ENCODE peak calls at places on chromosomes 7 and 10, in four cellular contexts. N is GM23248, X is PC-3, B is PC-9. O is an unnamed sample. For H3F3A, the result is how much of the 10 kb centered on the place peaks cover.

GRCh38 chr10:73126343-73126742 is 16.1 kb downstream of the NUDT13 start:
- DNase-seq in B (no peak), X (peak), N (peak), O (no peak)

GRCh38 chr7:22667562-22668239 is 59.3 kb upstream of the IL6 start:
- DNase-seq in B (peak), N (peak), X (peak), O (no peak)

GRCh38 chr7:16925609-16926008 is 43.8 kb upstream of the AGR3 start:
- DNase-seq in X (no peak), N (no peak), B (no peak), O (no peak)

GRCh38 chr7:155847821-155848435 is 35.7 kb upstream of the SHH start:
- DNase-seq in X (no peak), B (no peak), N (no peak), O (no peak)

GRCh38 chr7:98210513-98211220 is 572 bp upstream of the BHLHA15 start:
- DNase-seq in N (peak), B (no peak), X (no peak), O (peak)

GRCh38 chr7:30459591-30460245 is 18.9 kb downstream of the NOD1 start:
- DNase-seq in N (peak), X (peak), B (peak), O (no peak)

GRCh38 chr10:113610636-113611601 is 52.9 kb downstream of the NRAP start:
- DNase-seq in N (no peak), X (no peak), B (no peak), O (peak)

GRCh38 chr10:100736144-100736808 is 9.1 kb upstream of the PAX2 start:
- DNase-seq in B (no peak), X (no peak), N (no peak), O (no peak)

GRCh38 chr7:155567646-155568334 is 21.4 kb upstream of the CNPY1 start:
- DNase-seq in X (no peak), B (no peak), N (no peak), O (no peak)

GRCh38 chr7:151068069-151068773 is 8.8 kb downstream of the SLC4A2 start:
- DNase-seq in B (no peak), N (no peak), X (no peak), O (no peak)

GRCh38 chr7:351256-351655 is 61.3 kb downstream of the FOXL3 start:
- DNase-seq in X (no peak), B (no peak), N (no peak), O (no peak)

GRCh38 chr7:75861636-75862035 is 17.2 kb upstream of the RHBDD2 start:
- DNase-seq in X (no peak), B (no peak), N (peak), O (no peak)

GRCh38 chr7:47581442-47581820 is 480 bp downstream of the TNS3 start:
- DNase-seq in B (no peak), X (peak), N (peak), O (peak)

GRCh38 chr10:77027576-77027975 is 610.0 kb downstream of the KCNMA1 start:
- DNase-seq in N (no peak), X (no peak), B (no peak), O (no peak)

GRCh38 chr10:110354322-110354766 is 49.6 kb upstream of the SMNDC1 start:
- DNase-seq in B (peak), X (peak), N (peak), O (peak)

GRCh38 chr10:26755443-26755903 is 58.0 kb downstream of the PDSS1 start:
- DNase-seq in X (peak), B (no peak), N (peak), O (peak)

GRCh38 chr7:84218681-84219080 is 24.1 kb upstream of the SEMA3A start:
- DNase-seq in X (peak), N (peak), B (no peak), O (no peak)

GRCh38 chr10:24459836-24460235 is 250.9 kb downstream of the KIAA1217 start:
- DNase-seq in N (no peak), X (no peak), B (no peak), O (no peak)

GRCh38 chr10:3111626-3112220 is 44.4 kb downstream of the PFKP start:
- DNase-seq in X (no peak), B (no peak), N (peak), O (no peak)

GRCh38 chr10:127299956-127300689 is 103.7 kb upstream of the INSYN2A start:
- DNase-seq in X (no peak), B (no peak), N (no peak), O (no peak)

GRCh38 chr7:78434281-78434680 is 635.7 kb downstream of the PHTF2 start:
- DNase-seq in X (no peak), N (no peak), B (no peak), O (peak)

GRCh38 chr7:2853147-2853546 is 9.0 kb upstream of the GNA12 start:
- DNase-seq in N (peak), X (no peak), B (no peak), O (no peak)

GRCh38 chr10:9069136-9069535 is 1014.6 kb downstream of the GATA3 start:
- DNase-seq in N (no peak), B (peak), X (peak), O (no peak)

GRCh38 chr10:93591065-93591808 is 9.8 kb downstream of the RBP4 start:
- DNase-seq in N (no peak), B (no peak), X (peak), O (no peak)

GRCh38 chr7:42091461-42092229 is 145.4 kb downstream of the GLI3 start:
- DNase-seq in N (no peak), X (peak), B (no peak), O (peak)

GRCh38 chr10:104143829-104144228 is 21.9 kb downstream of the SFR1 start:
- DNase-seq in B (no peak), X (no peak), N (no peak), O (no peak)

GRCh38 chr7:26930201-26930600 is 65.8 kb upstream of the SKAP2 start:
- DNase-seq in X (peak), B (no peak), N (peak), O (no peak)

GRCh38 chr10:69211104-69211503 is 9.0 kb upstream of the HKDC1 start:
- DNase-seq in X (no peak), N (no peak), B (no peak), O (no peak)

GRCh38 chr7:90210925-90211324 is 615 bp upstream of the STEAP2 start:
- DNase-seq in X (peak), N (peak), B (peak), O (no peak)

GRCh38 chr7:131581241-131582157 is 25.1 kb upstream of the PODXL start:
- DNase-seq in N (peak), B (no peak), X (no peak), O (no peak)

GRCh38 chr10:102597131-102597891 is 47.0 kb upstream of the TRIM8 start:
- DNase-seq in B (no peak), N (no peak), X (no peak), O (no peak)

GRCh38 chr10:48358162-48358561 is 51.7 kb downstream of the MAPK8 start:
- DNase-seq in X (no peak), B (no peak), N (peak), O (no peak)

GRCh38 chr10:125212150-125212809 is 51.9 kb upstream of the CTBP2 start:
- DNase-seq in B (no peak), X (no peak), N (no peak), O (no peak)

GRCh38 chr7:134900430-134900876 is 85.9 kb upstream of the AGBL3 start:
- DNase-seq in N (no peak), X (no peak), B (no peak), O (no peak)

GRCh38 chr10:125782055-125782454 is 6.4 kb upstream of the MMP21 start:
- DNase-seq in X (no peak), N (no peak), B (no peak), O (no peak)

GRCh38 chr10:119424591-119424975 is 117.9 kb downstream of the RGS10 start:
- DNase-seq in N (no peak), X (no peak), B (no peak), O (no peak)

GRCh38 chr10:71084818-71085126 is 127.6 kb upstream of the UNC5B start:
- DNase-seq in X (no peak), B (no peak), N (no peak), O (no peak)

GRCh38 chr7:106098889-106099288 is 13.2 kb downstream of the SYPL1 start:
- DNase-seq in B (no peak), X (no peak), N (no peak), O (no peak)
- H3F3A ChIP-seq in B (under half), X (under half), N (under half), O (under half)

GRCh38 chr7:44990520-44991023 is 9.4 kb upstream of the CCM2 start:
- DNase-seq in B (no peak), X (no peak), N (peak), O (no peak)

GRCh38 chr7:44995555-44996493 is 4.2 kb upstream of the CCM2 start:
- DNase-seq in N (no peak), B (no peak), X (no peak), O (no peak)

GRCh38 chr7:44998153-44998871 is 1.7 kb upstream of the CCM2 start:
- DNase-seq in N (no peak), X (no peak), B (no peak), O (no peak)

GRCh38 chr7:44999245-45000095 is 531 bp upstream of the CCM2 start:
- DNase-seq in X (peak), B (peak), N (peak), O (peak)

GRCh38 chr7:44994877-44995554 is 5.0 kb upstream of the CCM2 start:
- DNase-seq in B (no peak), X (no peak), N (no peak), O (no peak)
- H3F3A ChIP-seq in B (under half), X (under half), N (under half), O (under half)

DNA sequence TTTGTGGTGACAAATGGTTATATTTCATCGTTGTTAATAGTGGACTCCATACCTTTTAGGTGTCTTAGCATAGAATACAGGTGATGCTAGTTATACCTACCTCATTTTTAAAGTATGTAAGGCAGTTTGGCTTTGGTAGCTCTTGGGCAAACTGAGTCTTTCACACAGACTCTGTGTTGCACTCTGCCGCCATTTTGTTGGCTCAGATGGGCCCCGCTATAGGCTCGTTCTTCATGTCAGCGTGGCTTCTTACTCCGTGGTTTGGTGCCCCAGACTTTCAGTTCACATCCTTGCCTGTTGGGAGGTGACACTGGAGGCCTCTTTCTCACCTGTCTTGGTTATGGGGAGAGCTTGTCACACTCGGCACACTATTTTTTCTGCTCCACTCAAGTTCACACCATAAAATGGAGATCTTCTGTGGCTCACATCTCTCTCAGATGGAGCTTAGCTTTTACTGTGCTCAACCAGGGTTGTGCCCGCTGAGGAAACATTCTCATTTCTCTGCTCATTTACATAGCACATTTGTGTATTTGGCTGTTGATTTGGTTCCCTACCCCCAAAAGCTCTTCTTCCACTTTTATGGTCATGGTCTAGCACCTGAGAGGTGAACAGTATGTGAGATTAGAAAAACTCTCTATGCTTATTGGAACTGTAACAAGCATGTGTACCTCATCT is 178.5 kb downstream of the ARID5B start:
- DNase-seq in X (no peak), B (no peak), N (no peak), O (no peak)
- H3F3A ChIP-seq in X (under half), B (under half), N (half or more), O (under half)

GRCh38 chr10:30185916-30186315 is 126.5 kb upstream of the JCAD start:
- DNase-seq in X (peak), B (peak), N (peak), O (no peak)

GRCh38 chr10:30178565-30178964 is 119.2 kb upstream of the JCAD start:
- DNase-seq in N (peak), B (no peak), X (peak), O (no peak)

GRCh38 chr10:30183076-30183402 is 123.7 kb upstream of the JCAD start:
- DNase-seq in X (no peak), B (no peak), N (no peak), O (no peak)

GRCh38 chr10:30184397-30185033 is 125.1 kb upstream of the JCAD start:
- DNase-seq in B (no peak), X (no peak), N (peak), O (no peak)

DNA sequence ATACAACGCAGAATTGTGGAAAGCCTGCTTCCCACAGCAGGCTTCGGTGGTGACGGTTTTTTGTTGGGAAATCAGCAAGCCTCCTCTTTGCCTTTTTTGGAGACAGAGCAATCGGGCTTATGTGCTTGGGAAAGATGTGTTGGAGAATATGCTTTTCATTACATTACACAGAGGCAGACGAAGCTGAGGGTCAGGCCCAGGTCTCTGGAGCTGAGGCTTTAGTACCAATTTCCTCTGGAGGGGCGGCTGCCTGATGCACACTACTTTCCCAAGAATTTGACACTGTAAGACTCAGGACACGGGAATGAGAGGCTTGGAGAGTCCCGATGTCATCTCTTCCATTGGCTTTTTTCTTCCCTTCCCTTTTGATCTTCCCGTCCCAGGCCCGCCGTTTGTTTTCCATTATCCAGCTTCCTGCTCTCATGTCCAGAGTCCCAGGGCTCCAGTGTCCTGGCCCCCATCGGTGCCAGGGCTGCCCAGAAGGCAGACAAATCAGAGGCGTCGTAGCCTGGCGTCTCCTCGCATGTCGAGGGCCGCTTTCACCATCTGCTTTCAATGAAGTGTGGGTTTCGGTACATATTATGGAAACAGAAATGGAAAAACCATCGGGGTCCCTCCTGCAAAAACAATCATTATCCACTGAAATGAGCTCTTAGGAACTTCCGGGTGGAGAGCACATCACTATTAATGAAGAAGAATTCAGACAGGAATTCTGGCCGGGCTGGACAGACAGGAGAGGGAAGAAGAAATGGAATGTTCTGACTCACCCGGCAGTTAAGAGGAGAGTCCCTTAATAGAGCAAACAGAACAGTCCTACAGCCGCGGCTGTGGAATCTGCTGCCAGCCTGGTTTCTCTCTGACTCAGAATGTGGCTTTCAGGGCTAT is 123.0 kb upstream of the JCAD start:
- DNase-seq in X (peak), N (peak), B (peak), O (no peak)
- H3F3A ChIP-seq in X (under half), N (under half), B (under half), O (under half)

GRCh38 chr7:44632196-44632595 is 25.8 kb downstream of the OGDH start:
- DNase-seq in B (no peak), N (no peak), X (no peak), O (no peak)

GRCh38 chr7:44634839-44635591 is 28.6 kb downstream of the OGDH start:
- DNase-seq in N (peak), X (no peak), B (no peak), O (no peak)

GRCh38 chr7:44634187-44634838 is 27.9 kb downstream of the OGDH start:
- DNase-seq in X (no peak), N (no peak), B (no peak), O (no peak)

GRCh38 chr7:44631458-44632115 is 25.2 kb downstream of the OGDH start:
- DNase-seq in N (no peak), X (no peak), B (no peak), O (no peak)

DNA sequence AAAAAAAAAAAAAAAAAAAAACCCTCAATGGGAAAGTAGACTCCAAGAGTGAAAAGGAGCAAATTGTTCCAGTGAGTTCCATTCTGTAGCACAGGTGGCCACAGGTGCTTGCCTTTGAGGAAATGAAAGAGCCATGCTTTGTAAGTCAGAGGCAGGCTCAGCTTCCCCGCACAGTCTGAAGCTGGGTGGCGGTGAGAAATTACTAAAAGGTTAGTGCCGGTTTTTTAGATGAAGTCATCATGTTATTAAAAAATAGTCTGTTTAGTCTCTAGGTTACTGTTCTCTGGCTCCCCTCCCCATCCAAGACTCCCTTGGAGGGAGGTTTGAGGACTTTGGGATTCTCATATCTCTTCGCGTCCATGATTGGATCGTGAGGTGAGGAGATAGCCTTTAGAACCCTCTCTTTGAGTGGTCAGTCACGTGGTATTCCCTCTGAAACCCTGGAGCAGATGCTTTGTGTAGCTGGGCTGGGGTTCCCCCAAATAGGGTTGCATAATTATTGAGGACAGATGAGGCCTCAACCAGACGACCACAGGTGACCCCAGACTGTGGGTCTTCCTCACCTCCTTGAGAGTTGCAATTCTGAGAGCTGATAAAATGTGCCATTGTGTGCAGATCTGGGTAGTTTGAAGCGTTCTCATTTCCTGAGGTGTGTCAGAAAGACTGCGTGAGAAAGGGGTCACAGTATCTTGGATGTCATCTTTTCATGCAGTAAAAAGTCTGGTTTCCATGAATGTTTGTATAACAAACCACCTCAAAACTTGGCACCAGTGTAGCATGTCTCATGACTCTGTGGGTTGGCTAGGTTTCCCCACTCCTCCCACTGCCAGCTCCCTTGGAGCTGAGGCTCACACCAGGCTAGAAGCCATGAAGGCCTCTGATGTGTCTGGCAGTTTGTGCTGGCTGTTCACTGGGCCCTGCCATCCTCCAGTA is 27.1 kb downstream of the OGDH start:
- DNase-seq in X (peak), N (peak), B (peak), O (no peak)
- H3F3A ChIP-seq in X (under half), N (under half), B (half or more), O (under half)

GRCh38 chr7:102992820-102993531 is 80.2 kb downstream of the LRRC17 start:
- DNase-seq in X (peak), B (peak), N (peak), O (no peak)
- H3F3A ChIP-seq in X (under half), B (under half), N (under half), O (under half)

GRCh38 chr7:101129603-101130117 is 2.8 kb downstream of the SERPINE1 start:
- DNase-seq in B (no peak), N (peak), X (no peak), O (no peak)

GRCh38 chr7:101133621-101134398 is 6.9 kb downstream of the SERPINE1 start:
- DNase-seq in N (peak), B (no peak), X (no peak), O (no peak)

GRCh38 chr7:101138149-101138870 is 11.4 kb downstream of the SERPINE1 start:
- DNase-seq in N (peak), B (peak), X (peak), O (peak)

GRCh38 chr7:101137651-101138148 is 10.8 kb downstream of the SERPINE1 start:
- DNase-seq in X (no peak), B (no peak), N (peak), O (no peak)

DNA sequence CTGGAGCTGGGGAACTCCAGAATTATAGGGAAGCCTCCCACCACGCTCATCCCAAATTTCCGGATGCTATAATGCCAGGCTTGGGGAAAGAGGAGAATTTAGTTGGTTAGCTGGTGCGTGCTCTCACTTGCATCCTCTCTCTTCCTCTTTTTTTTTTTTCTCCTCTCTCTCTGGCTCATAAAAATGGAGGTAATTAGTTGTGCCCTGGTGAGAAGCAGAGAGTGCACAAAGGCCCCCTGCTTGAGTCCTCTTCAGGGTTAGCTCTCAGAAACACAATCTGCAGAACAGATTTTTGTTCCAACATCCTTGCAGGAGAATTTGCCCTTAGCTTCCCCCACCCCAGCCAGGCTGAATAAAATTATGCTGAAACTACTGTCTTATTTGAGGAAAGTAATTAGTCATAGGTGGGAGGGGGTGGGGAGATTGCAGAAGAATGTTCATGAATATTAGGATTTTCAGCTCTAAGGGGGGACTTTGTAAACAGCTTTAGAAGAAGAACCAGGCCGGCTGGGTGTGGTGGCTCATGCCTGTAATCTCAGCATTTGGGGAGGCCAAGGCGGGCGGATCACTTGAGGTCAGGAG is 7.6 kb downstream of the SERPINE1 start:
- DNase-seq in N (peak), X (peak), B (no peak), O (peak)
- H3F3A ChIP-seq in N (half or more), X (under half), B (under half), O (under half)